ENCODE peak calls at places on chromosome 22, in ten cellular contexts. R is adrenal gland, P is HCT116, E is body of pancreas, X is H54, L is A549, S is esophagus squamous epithelium, M is heart left ventricle, Q is prostate gland, U is right lobe of liver. F is an unnamed sample.

GRCh38 chr22:18978506-18978905 is 42.4 kb upstream of the PRODH start:
- DNase-seq in X (no peak), P (no peak), R (no peak), E (no peak), U (no peak), Q (no peak), S (no peak), L (no peak), M (no peak), F (no peak)

GRCh38 chr22:26918236-26918635 is 260.8 kb downstream of the MIAT start:
- DNase-seq in E (no peak), M (no peak), U (no peak), S (no peak), X (no peak), P (peak), R (no peak), L (peak), Q (no peak), F (no peak)

GRCh38 chr22:38832005-38832978 is 11.5 kb downstream of the NPTXR start:
- DNase-seq in U (peak), M (no peak), Q (no peak), R (no peak), X (no peak), E (no peak), S (no peak), P (no peak), L (no peak), F (no peak)

GRCh38 chr22:23065495-23066122 is 4.7 kb upstream of the GNAZ start:
- DNase-seq in R (no peak), P (no peak), U (no peak), Q (no peak), X (no peak), M (no peak), S (no peak), E (no peak), L (no peak), F (no peak)

GRCh38 chr22:19524170-19525115 is at the start of gene CLDN5:
- DNase-seq in E (no peak), P (no peak), M (peak), U (no peak), Q (no peak), R (peak), S (no peak), L (no peak), X (no peak), F (peak)

GRCh38 chr22:50146440-50147228 is 23.9 kb upstream of the PANX2 start:
- DNase-seq in E (peak), Q (no peak), X (no peak), S (no peak), U (peak), P (peak), R (peak), M (peak), L (peak), F (peak)

GRCh38 chr22:32341122-32341740 is 16.4 kb upstream of the RFPL3 start:
- DNase-seq in U (no peak), Q (no peak), M (no peak), X (no peak), S (no peak), E (no peak), R (no peak), P (no peak), L (no peak), F (no peak)

GRCh38 chr22:44309137-44309536 is 3.6 kb downstream of the SHISAL1 start:
- DNase-seq in E (peak), L (peak), M (no peak), U (no peak), X (peak), R (no peak), Q (no peak), S (no peak), P (peak), F (peak)

GRCh38 chr22:23786261-23786710 is 480 bp upstream of the SMARCB1 start:
- DNase-seq in R (no peak), U (no peak), E (no peak), P (no peak), L (no peak), Q (peak), M (no peak), S (no peak), X (no peak), F (no peak)

GRCh38 chr22:20786048-20786447 is 12.1 kb downstream of the SERPIND1 start:
- DNase-seq in E (no peak), M (no peak), L (no peak), Q (no peak), R (no peak), U (no peak), P (no peak), S (no peak), X (no peak), F (no peak)

GRCh38 chr22:20787746-20788626 is 14.1 kb downstream of the SERPIND1 start:
- DNase-seq in L (no peak), U (no peak), Q (no peak), E (no peak), P (no peak), X (no peak), M (no peak), R (no peak), S (no peak), F (no peak)

GRCh38 chr22:20785415-20785814 is 11.5 kb downstream of the SERPIND1 start:
- DNase-seq in L (no peak), M (no peak), P (no peak), E (no peak), U (no peak), Q (no peak), S (no peak), R (no peak), X (no peak), F (no peak)

GRCh38 chr22:20787223-20787622 is 13.3 kb downstream of the SERPIND1 start:
- DNase-seq in Q (no peak), E (no peak), R (no peak), P (no peak), S (no peak), M (no peak), X (no peak), U (no peak), L (no peak), F (no peak)

GRCh38 chr22:20786536-20786979 is 12.6 kb downstream of the SERPIND1 start:
- DNase-seq in U (peak), S (no peak), X (no peak), R (no peak), Q (no peak), L (no peak), E (peak), P (no peak), M (peak), F (no peak)
- TF ChIP-seq POLR2A in U (no peak), S (no peak), X (no peak), R (no peak), Q (no peak), L (no peak), E (no peak), P (no peak), M (no peak), F (no peak)

DNA sequence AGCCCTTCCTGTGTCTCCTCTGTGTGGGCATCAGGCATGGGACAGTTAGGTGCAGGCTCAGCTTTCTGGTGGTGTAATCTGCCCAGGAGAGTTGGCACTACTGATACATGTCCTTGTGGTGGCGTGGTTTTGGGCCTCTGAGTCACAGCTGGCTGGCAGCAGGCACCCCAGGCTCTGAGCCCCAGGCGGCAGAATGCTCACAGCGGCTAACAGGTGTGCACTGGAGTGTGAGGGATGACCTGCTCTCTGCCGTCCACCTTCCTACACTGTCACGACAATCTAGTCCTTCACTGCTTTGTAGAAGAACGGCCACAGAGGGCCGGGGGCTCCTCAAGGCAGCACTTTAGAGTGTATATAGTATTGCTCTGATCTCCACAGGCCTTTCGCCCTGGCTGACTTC is 100.3 kb upstream of the PITPNB start:
- DNase-seq in E (no peak), R (peak), S (no peak), M (peak), Q (no peak), X (peak), P (no peak), U (peak), L (no peak), F (peak)
- TF ChIP-seq POLR2A in E (no peak), R (no peak), S (no peak), M (no peak), Q (no peak), X (no peak), P (no peak), U (no peak), L (no peak), F (no peak)

GRCh38 chr22:35587447-35587870 is 29.7 kb downstream of the MB start:
- DNase-seq in S (no peak), P (no peak), Q (peak), X (no peak), R (peak), E (peak), M (peak), L (no peak), U (no peak), F (no peak)

GRCh38 chr22:35589736-35590079 is 27.4 kb downstream of the MB start:
- DNase-seq in Q (no peak), U (peak), X (no peak), S (no peak), R (no peak), M (no peak), L (no peak), E (no peak), P (no peak), F (no peak)

GRCh38 chr22:35590634-35591295 is 26.4 kb downstream of the MB start:
- DNase-seq in M (no peak), R (no peak), Q (no peak), S (no peak), U (peak), E (no peak), X (no peak), P (no peak), L (no peak), F (no peak)

GRCh38 chr22:35587896-35588295 is 29.2 kb downstream of the MB start:
- DNase-seq in P (no peak), S (no peak), R (no peak), E (no peak), L (no peak), M (no peak), X (no peak), Q (no peak), U (peak), F (no peak)

DNA sequence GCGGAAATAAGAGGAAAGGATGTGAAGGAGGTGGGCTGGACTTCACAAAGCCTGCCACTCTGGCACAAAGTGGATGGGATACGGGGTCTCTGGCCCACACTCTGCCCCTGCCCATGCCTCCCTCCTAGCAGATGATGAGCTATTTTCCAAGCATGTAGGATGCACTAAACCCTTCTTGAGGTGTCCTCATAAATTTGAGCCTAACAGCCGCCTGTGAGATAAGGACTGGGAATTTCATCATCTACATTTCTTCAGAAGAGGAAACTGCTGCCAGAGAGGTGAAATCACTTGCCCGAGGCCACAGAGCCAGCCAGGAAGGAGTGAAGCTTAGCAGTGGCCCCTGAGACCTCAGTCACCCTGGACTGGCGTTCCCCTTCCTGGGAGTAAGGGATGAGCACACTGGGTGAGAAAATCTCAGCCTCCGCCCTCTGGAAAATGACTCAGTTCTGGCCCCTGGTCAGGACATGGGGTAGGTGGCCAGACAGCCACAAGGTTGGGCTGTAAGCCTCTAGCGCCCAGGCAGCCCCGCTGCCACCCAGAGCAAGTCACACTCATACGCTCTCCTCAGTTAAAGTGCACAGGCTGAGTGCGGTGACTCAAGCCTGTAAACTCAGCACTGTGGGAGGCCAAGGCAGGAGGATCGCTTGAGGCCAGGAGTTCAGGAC is 27.9 kb downstream of the MB start:
- DNase-seq in Q (no peak), R (peak), X (peak), P (peak), L (peak), U (peak), E (peak), M (no peak), S (no peak), F (peak)
- TF ChIP-seq POLR2A in Q (no peak), R (no peak), X (no peak), P (no peak), L (no peak), U (no peak), E (no peak), M (no peak), S (no peak), F (no peak)

GRCh38 chr22:30628491-30628890 is 7.1 kb upstream of the SLC35E4 start:
- DNase-seq in L (no peak), S (no peak), Q (no peak), X (no peak), R (no peak), E (no peak), M (peak), P (no peak), U (no peak), F (no peak)
- TF ChIP-seq POLR2A in L (no peak), S (no peak), Q (no peak), X (no peak), R (no peak), E (no peak), M (no peak), P (no peak), U (no peak), F (no peak)

GRCh38 chr22:37520754-37521153 is 1.5 kb upstream of the CARD10 start:
- DNase-seq in M (no peak), E (no peak), R (no peak), Q (no peak), P (no peak), U (no peak), L (no peak), X (no peak), S (no peak), F (no peak)

GRCh38 chr22:37519268-37520195 is at the start of gene CARD10:
- DNase-seq in U (no peak), Q (no peak), M (no peak), X (no peak), P (no peak), R (no peak), E (no peak), S (no peak), L (no peak), F (no peak)

GRCh38 chr22:37517826-37518450 is 1.3 kb downstream of the CARD10 start:
- DNase-seq in L (no peak), Q (no peak), E (no peak), S (no peak), X (no peak), P (no peak), M (no peak), U (no peak), R (no peak), F (no peak)

GRCh38 chr22:37518509-37519267 is 527 bp downstream of the CARD10 start:
- DNase-seq in P (no peak), R (no peak), X (no peak), E (no peak), Q (no peak), M (no peak), U (no peak), L (no peak), S (no peak), F (no peak)

DNA sequence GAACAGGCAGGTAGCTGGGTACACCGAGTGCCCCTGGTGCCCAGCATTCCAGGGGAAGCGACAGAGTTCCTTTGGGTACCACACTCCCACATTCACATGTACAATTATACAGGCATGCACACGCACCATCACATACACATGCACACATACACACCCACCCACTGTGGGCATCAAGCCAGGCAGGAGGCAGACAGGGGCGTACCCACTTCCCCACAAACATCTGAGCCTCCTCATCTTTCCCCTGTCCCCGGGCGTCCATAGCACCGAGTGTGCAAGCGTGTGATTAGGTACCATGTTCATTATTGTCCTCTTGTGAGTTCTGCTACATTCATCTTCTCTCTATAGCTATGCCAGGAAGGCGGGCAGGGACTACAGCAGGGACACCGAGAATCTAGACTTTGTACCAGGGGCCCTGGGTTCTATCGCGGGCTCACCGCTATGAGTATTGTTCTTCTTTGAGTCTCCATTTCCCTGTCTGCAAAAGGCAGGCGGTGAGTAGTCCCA is 2.1 kb upstream of the CARD10 start:
- DNase-seq in S (no peak), X (no peak), E (no peak), Q (no peak), P (no peak), M (no peak), U (no peak), L (no peak), R (no peak), F (no peak)
- TF ChIP-seq POLR2A in S (no peak), X (no peak), E (no peak), Q (no peak), P (no peak), M (no peak), U (no peak), L (no peak), R (no peak), F (no peak)

GRCh38 chr22:46126853-46127385 is 23.4 kb upstream of the PPARA start:
- DNase-seq in Q (no peak), E (no peak), X (no peak), P (no peak), S (no peak), R (no peak), M (no peak), L (no peak), U (no peak), F (no peak)

GRCh38 chr22:46124383-46125144 is 25.8 kb upstream of the PPARA start:
- DNase-seq in R (no peak), Q (no peak), E (no peak), L (no peak), X (no peak), U (no peak), M (no peak), S (no peak), P (no peak), F (no peak)

GRCh38 chr22:46127556-46127955 is 22.8 kb upstream of the PPARA start:
- DNase-seq in L (no peak), Q (no peak), M (no peak), U (no peak), P (no peak), X (no peak), R (no peak), E (no peak), S (no peak), F (no peak)

GRCh38 chr22:46125311-46125710 is 25.0 kb upstream of the PPARA start:
- DNase-seq in Q (no peak), E (no peak), X (no peak), U (no peak), P (no peak), L (no peak), S (no peak), M (no peak), R (no peak), F (no peak)

GRCh38 chr22:46125816-46126770 is 24.2 kb upstream of the PPARA start:
- DNase-seq in M (no peak), R (peak), L (no peak), S (no peak), Q (no peak), P (no peak), X (no peak), E (no peak), U (peak), F (no peak)
- TF ChIP-seq POLR2A in M (no peak), R (no peak), L (no peak), S (no peak), Q (no peak), P (no peak), X (no peak), E (no peak), U (no peak), F (no peak)

GRCh38 chr22:42649261-42650056 is at the start of gene CYB5R3:
- DNase-seq in M (peak), E (peak), R (peak), Q (peak), X (peak), U (peak), S (peak), L (peak), P (peak), F (peak)

GRCh38 chr22:42648017-42648367 is 1.2 kb downstream of the CYB5R3 start:
- DNase-seq in S (no peak), E (no peak), X (no peak), L (no peak), P (no peak), R (no peak), M (no peak), Q (no peak), U (no peak), F (no peak)

GRCh38 chr22:42651134-42651533 is 1.9 kb upstream of the CYB5R3 start:
- DNase-seq in L (peak), U (no peak), M (no peak), Q (no peak), X (peak), E (no peak), S (no peak), R (no peak), P (no peak), F (no peak)

GRCh38 chr22:42646569-42647525 is 2.3 kb downstream of the CYB5R3 start:
- DNase-seq in X (no peak), L (no peak), E (peak), P (no peak), R (peak), Q (peak), S (no peak), U (peak), M (peak), F (peak)

DNA sequence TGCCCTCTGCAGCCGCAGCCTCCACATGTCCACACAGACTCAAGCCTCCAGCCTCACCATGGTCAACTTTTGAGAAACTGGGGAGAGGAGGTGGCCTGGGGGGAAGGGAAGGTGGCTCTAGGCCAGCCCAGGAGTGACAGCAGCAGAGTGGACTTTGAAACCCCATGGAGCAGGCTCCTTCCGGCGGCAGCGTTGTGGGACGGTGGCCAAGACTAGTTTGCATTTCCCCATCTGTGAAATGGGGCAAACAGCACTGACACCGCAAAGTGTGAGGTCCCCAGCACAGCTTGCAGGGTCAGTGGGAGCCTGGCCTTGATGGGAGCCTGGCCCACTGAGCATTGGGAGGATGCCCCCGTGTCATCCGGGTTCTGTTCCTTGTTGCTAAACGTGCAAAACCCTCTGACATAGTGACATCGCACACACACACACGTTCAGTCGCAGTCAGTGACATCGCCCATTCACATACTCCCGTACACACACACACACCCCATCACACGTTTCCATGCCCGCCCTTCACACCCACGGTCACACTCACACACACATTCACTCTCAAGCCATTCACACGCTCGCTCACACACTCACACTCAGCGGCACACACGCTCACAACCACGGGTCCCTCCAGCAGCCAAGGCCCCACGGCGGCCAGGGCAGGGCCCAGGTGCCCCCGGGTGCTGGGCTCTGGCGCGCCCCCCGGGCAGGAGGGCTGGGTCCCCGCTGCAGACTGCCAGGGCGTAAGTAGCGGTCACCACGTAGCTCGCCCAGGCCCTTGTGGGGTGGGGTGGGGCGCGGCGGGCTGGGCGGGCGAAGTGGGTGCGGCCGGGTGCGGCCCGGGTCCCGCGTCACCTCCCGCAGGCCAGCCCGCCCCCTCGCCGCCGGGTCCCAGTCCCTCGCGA is 578 bp downstream of the CYB5R3 start:
- DNase-seq in L (peak), M (peak), R (peak), Q (peak), E (peak), S (no peak), X (peak), U (peak), P (no peak), F (peak)
- TF ChIP-seq POLR2A in L (no peak), M (peak), R (no peak), Q (peak), E (peak), S (no peak), X (peak), U (peak), P (no peak), F (no peak)

F was measured in uterus.